ENCODE peak calls at places on chromosome 16, in six cellular contexts. C, V, R, Y, P and G are unnamed samples.

GRCh38 chr16:6125483-6126259 is 1028.1 kb upstream of the EEF2KMT start:
- DNase-seq in P (no peak), V (no peak), Y (no peak), C (no peak), R (no peak), G (no peak)

GRCh38 chr16:76278976-76279375 is 1.8 kb downstream of the CNTNAP4 start:
- DNase-seq in R (peak), V (no peak), Y (no peak), C (no peak), P (no peak), G (no peak)

GRCh38 chr16:55502801-55503366 is 6.0 kb upstream of the LPCAT2 start:
- DNase-seq in R (peak), V (no peak), Y (no peak), C (peak), P (no peak), G (no peak)

GRCh38 chr16:4937782-4938682 is 1.1 kb upstream of the PPL start:
- DNase-seq in R (no peak), Y (no peak), C (no peak), V (no peak), P (no peak), G (no peak)

GRCh38 chr16:3089717-3090592 is 9.1 kb downstream of the ZSCAN10 start:
- DNase-seq in C (no peak), P (no peak), R (no peak), Y (no peak), V (no peak), G (no peak)

GRCh38 chr16:80202831-80203230 is 338.0 kb upstream of the DYNLRB2 start:
- DNase-seq in P (no peak), V (no peak), Y (no peak), R (no peak), C (no peak), G (no peak)

GRCh38 chr16:75726390-75726789 is at the start of gene CPHXL:
- DNase-seq in R (no peak), C (no peak), V (no peak), Y (no peak), P (no peak), G (no peak)

GRCh38 chr16:15996432-15997109 is 47.2 kb downstream of the ABCC1 start:
- DNase-seq in R (peak), P (no peak), Y (peak), V (no peak), C (peak), G (no peak)

GRCh38 chr16:31695667-31696066 is 168.0 kb downstream of the AHSP start:
- DNase-seq in P (no peak), R (no peak), V (no peak), Y (no peak), C (no peak), G (no peak)

GRCh38 chr16:23324727-23325126 is 22.6 kb downstream of the SCNN1B start:
- DNase-seq in Y (no peak), R (peak), V (no peak), P (no peak), C (no peak), G (no peak)

GRCh38 chr16:74767749-74768148 is 6.9 kb downstream of the FA2H start:
- DNase-seq in C (no peak), R (no peak), P (no peak), V (no peak), Y (no peak), G (no peak)

GRCh38 chr16:11571549-11571948 is 15.2 kb downstream of the LITAF start:
- DNase-seq in P (no peak), R (no peak), V (no peak), Y (no peak), C (no peak), G (no peak)

GRCh38 chr16:28597692-28598261 is 927 bp upstream of the SULT1A2 start:
- DNase-seq in C (no peak), P (no peak), Y (peak), V (peak), R (peak), G (peak)

GRCh38 chr16:64412578-64413280 is 709.1 kb downstream of the CDH11 start:
- DNase-seq in Y (no peak), V (no peak), C (no peak), R (no peak), P (no peak), G (no peak)

GRCh38 chr16:21276090-21276489 is 2.0 kb downstream of the CRYM start:
- DNase-seq in Y (no peak), C (no peak), V (no peak), R (no peak), P (no peak), G (no peak)

GRCh38 chr16:47461598-47462266 is 601 bp downstream of the PHKB start:
- DNase-seq in C (peak), V (no peak), Y (peak), R (peak), P (no peak), G (no peak)

GRCh38 chr16:56871172-56871593 is 6.2 kb downstream of the SLC12A3 start:
- DNase-seq in Y (no peak), V (no peak), P (peak), R (peak), C (no peak), G (no peak)

GRCh38 chr16:2499890-2500633 is 13.7 kb upstream of the ATP6V0C start:
- DNase-seq in C (no peak), V (no peak), Y (no peak), P (no peak), R (no peak), G (no peak)

GRCh38 chr16:68393333-68393732 is 55.0 kb downstream of the SMPD3 start:
- DNase-seq in Y (no peak), P (no peak), V (no peak), R (no peak), C (no peak), G (no peak)

GRCh38 chr16:69929480-69929879 is 21.7 kb upstream of the CLEC18A start:
- DNase-seq in Y (no peak), V (no peak), R (no peak), C (no peak), P (no peak), G (no peak)

GRCh38 chr16:68463904-68464303 is 15.6 kb upstream of the SMPD3 start:
- DNase-seq in P (no peak), Y (no peak), R (no peak), V (no peak), C (no peak), G (no peak)

GRCh38 chr16:81353895-81354294 is 39.1 kb downstream of the GAN start:
- DNase-seq in R (no peak), P (no peak), Y (no peak), V (no peak), C (no peak), G (no peak)

GRCh38 chr16:81360135-81360534 is 45.4 kb downstream of the GAN start:
- DNase-seq in P (no peak), V (no peak), C (no peak), R (no peak), Y (no peak), G (no peak)

GRCh38 chr16:81357711-81358270 is 43.0 kb downstream of the GAN start:
- DNase-seq in Y (no peak), R (no peak), C (no peak), V (no peak), P (no peak), G (no peak)

GRCh38 chr16:81358860-81359259 is 44.1 kb downstream of the GAN start:
- DNase-seq in C (no peak), P (no peak), Y (no peak), R (no peak), V (no peak), G (no peak)
- TF ChIP-seq SP1 in C (no peak), P (no peak), Y (no peak), R (no peak), V (no peak), G (no peak)

GRCh38 chr16:66194866-66195265 is 171.6 kb upstream of the CDH5 start:
- DNase-seq in V (no peak), Y (no peak), P (no peak), C (no peak), R (no peak), G (no peak)

GRCh38 chr16:66193543-66194229 is 172.8 kb upstream of the CDH5 start:
- DNase-seq in R (no peak), V (no peak), P (no peak), C (no peak), Y (no peak), G (no peak)

GRCh38 chr16:66190411-66190810 is 176.1 kb upstream of the CDH5 start:
- DNase-seq in V (no peak), R (no peak), C (no peak), Y (no peak), P (no peak), G (no peak)

GRCh38 chr16:66188786-66189725 is 177.4 kb upstream of the CDH5 start:
- DNase-seq in V (no peak), C (no peak), P (no peak), Y (no peak), R (no peak), G (no peak)

GRCh38 chr16:66189951-66190350 is 176.5 kb upstream of the CDH5 start:
- DNase-seq in V (no peak), P (no peak), Y (no peak), C (no peak), R (no peak), G (no peak)
- TF ChIP-seq MAX in V (no peak), P (no peak), Y (no peak), C (no peak), R (no peak), G (no peak)

DNA sequence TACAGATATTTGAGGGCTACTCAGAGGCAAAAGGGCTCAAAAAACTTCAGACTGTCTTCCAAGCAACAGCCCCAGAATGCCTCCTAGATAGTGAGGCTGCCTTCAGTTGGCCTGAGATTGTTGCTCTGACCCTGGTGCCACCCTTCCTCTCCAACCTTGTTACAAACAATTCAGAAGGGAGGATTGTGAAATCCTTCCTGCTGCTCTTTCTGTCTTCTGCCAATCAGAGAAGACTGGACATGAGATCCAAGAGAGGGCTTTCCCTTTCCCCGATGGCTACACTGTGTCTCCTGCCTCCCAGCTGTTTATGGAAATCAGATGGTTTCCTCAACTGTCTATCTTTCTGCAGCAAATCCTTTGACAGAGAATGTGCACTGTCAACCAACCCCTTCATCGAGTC is 419.9 kb downstream of the CDH13 start:
- DNase-seq in R (no peak), Y (no peak), V (no peak), P (no peak), C (no peak), G (no peak)
- TF ChIP-seq SP1 in R (no peak), Y (no peak), V (no peak), P (no peak), C (no peak), G (no peak)

GRCh38 chr16:87418644-87419043 is 26.5 kb downstream of the MAP1LC3B start:
- DNase-seq in V (no peak), R (no peak), P (no peak), C (no peak), Y (no peak), G (no peak)
- TF ChIP-seq MAX in V (no peak), R (no peak), P (no peak), C (no peak), Y (no peak), G (no peak)